ENCODE peak calls at places on chromosomes 3 and 15, in ten cellular contexts. T is T47D; N is cardiac muscle cell; Y is right cardiac atrium; J is SHP77 treated with DMSO at 0.1 percent for 48 hours; C is K562; D is activated CD4-positive, CD25-positive, alpha-beta regulatory T cell treated with anti-CD3 and anti-CD28 coated beads, Interleukin-2, amount 50 U/mL, for 72 hours; X is body of pancreas; H is T follicular helper cell; U is aorta. R is an unnamed sample.

GRCh38 chr3:57397175-57398026 is 104.9 kb upstream of the ASB14 start:
- DNase-seq in Y (peak; percentile 31), J (no peak), C (peak; percentile 19), T (peak; percentile 18), D (peak; percentile 46), H (peak; percentile 39), X (peak; percentile 55), U (no peak), N (peak; percentile 75), R (peak; percentile 32)

GRCh38 chr3:58536501-58537411 is at the start of gene ACOX2:
- DNase-seq in U (peak; percentile 80), J (no peak), T (no peak), X (peak; percentile 59), H (no peak), Y (peak; percentile 90), C (no peak), N (peak; percentile 90), D (no peak), R (no peak)

GRCh38 chr3:129656659-129657247 is 50.3 kb upstream of the PLXND1 start:
- DNase-seq in J (no peak), N (peak; percentile 33), H (no peak), D (no peak), T (no peak), C (no peak), U (no peak), Y (no peak), X (no peak), R (no peak)

GRCh38 chr15:48370460-48370859 is 39.2 kb downstream of the DUT start:
- DNase-seq in D (no peak), J (no peak), T (no peak), X (no peak), Y (no peak), H (no peak), U (no peak), N (peak; percentile 52), C (no peak), R (no peak)

GRCh38 chr15:76123031-76123430 is 63.2 kb downstream of the TMEM266 start:
- DNase-seq in H (no peak), U (no peak), J (no peak), D (no peak), Y (no peak), N (no peak), T (no peak), C (no peak), X (no peak), R (no peak)

GRCh38 chr3:134161817-134162396 is 88.8 kb downstream of the RYK start:
- DNase-seq in T (no peak), U (no peak), Y (no peak), J (no peak), N (no peak), H (no peak), C (no peak), X (no peak), D (no peak), R (no peak)

GRCh38 chr3:166637984-166638530 is 742.0 kb downstream of the ZBBX start:
- DNase-seq in Y (peak; percentile 25), D (no peak), U (no peak), J (no peak), N (no peak), T (no peak), C (no peak), X (no peak), H (no peak), R (no peak)

GRCh38 chr15:52406601-52407000 is 111.0 kb upstream of the MYO5C start:
- DNase-seq in D (no peak), C (no peak), X (no peak), N (peak; percentile 23), J (no peak), T (no peak), Y (no peak), H (no peak), U (no peak), R (no peak)

GRCh38 chr3:14130230-14130629 is 5.4 kb downstream of the TMEM43 start:
- DNase-seq in U (no peak), X (no peak), T (no peak), H (no peak), D (no peak), C (no peak), N (no peak), J (no peak), Y (no peak), R (no peak)

GRCh38 chr3:127171320-127171719 is 21.6 kb upstream of the PRR23E start:
- DNase-seq in U (no peak), J (no peak), T (no peak), N (no peak), H (no peak), C (no peak), Y (no peak), D (no peak), X (no peak), R (no peak)

GRCh38 chr3:39313289-39313688 is 16.2 kb upstream of the CCR8 start:
- DNase-seq in D (no peak), H (no peak), J (no peak), T (no peak), C (no peak), U (no peak), Y (no peak), N (no peak), X (no peak), R (no peak)

GRCh38 chr3:182464513-182465145 is 328.7 kb upstream of the ATP11B start:
- DNase-seq in T (no peak), D (no peak), H (no peak), Y (no peak), U (no peak), J (no peak), C (no peak), N (no peak), X (no peak), R (no peak)

GRCh38 chr3:151943539-151943938 is 70.1 kb downstream of the SUCNR1 start:
- DNase-seq in N (no peak), Y (no peak), D (no peak), J (no peak), X (no peak), U (no peak), H (no peak), C (no peak), T (no peak), R (no peak)

GRCh38 chr15:52082197-52083036 is 30.2 kb downstream of the BCL2L10 start:
- DNase-seq in C (no peak), Y (no peak), J (no peak), X (no peak), T (no peak), N (peak; percentile 59), U (no peak), D (no peak), H (no peak), R (no peak)

GRCh38 chr15:28888900-28889299 is 3.1 kb downstream of the APBA2 start:
- DNase-seq in D (no peak), T (no peak), H (no peak), X (no peak), Y (no peak), J (no peak), U (no peak), C (no peak), N (no peak), R (no peak)